ENCODE peak calls at places on chromosomes 12 and 14, in six cellular contexts. G is A549, Y is GM12878, A is HepG2, F is endothelial cell of umbilical vein, T is K562. Z is an unnamed sample.

GRCh38 chr12:64946132-64946829 is 121.8 kb downstream of the TBC1D30 start:
- DNase-seq in G (no peak), Y (no peak), A (no peak), F (peak), T (no peak), Z (no peak)

GRCh38 chr12:989751-990278 is 1.2 kb upstream of the ERC1 start:
- DNase-seq in G (peak), Y (no peak), A (peak), F (peak), T (peak), Z (peak)

GRCh38 chr14:38127356-38127755 is 80.3 kb upstream of the SSTR1 start:
- DNase-seq in G (no peak), Y (no peak), A (no peak), F (no peak), T (no peak), Z (no peak)

GRCh38 chr12:62640910-62641448 is 174.4 kb downstream of the MON2 start:
- DNase-seq in G (no peak), Y (peak), A (no peak), F (peak), T (peak), Z (no peak)

GRCh38 chr12:116346751-116347150 is 69.3 kb upstream of the MED13L start:
- DNase-seq in G (peak), Y (no peak), A (no peak), F (peak), T (peak), Z (no peak)

GRCh38 chr14:68791078-68791983 is 1.5 kb downstream of the ZFP36L1 start:
- DNase-seq in G (no peak), Y (no peak), A (no peak), F (peak), T (peak), Z (no peak)

GRCh38 chr14:89572566-89573398 is 155.7 kb upstream of the FOXN3 start:
- DNase-seq in G (no peak), Y (no peak), A (no peak), F (no peak), T (no peak), Z (no peak)

GRCh38 chr12:91687052-91688017 is 458.3 kb downstream of the BTG1 start:
- DNase-seq in G (no peak), Y (peak), A (no peak), F (no peak), T (no peak), Z (peak)

GRCh38 chr12:113649256-113649830 is 177.7 kb upstream of the LHX5 start:
- DNase-seq in G (no peak), Y (no peak), A (no peak), F (no peak), T (peak), Z (no peak)

GRCh38 chr14:36619131-36619530 is 36.7 kb upstream of the NKX2-8 start:
- DNase-seq in G (no peak), Y (no peak), A (no peak), F (no peak), T (no peak), Z (peak)

GRCh38 chr12:83573676-83574075 is 887.0 kb downstream of the TMTC2 start:
- DNase-seq in G (peak), Y (no peak), A (no peak), F (no peak), T (peak), Z (peak)

GRCh38 chr12:1799882-1800645 is 20.3 kb upstream of the LRTM2 start:
- DNase-seq in G (no peak), Y (no peak), A (no peak), F (no peak), T (no peak), Z (no peak)

GRCh38 chr12:114420553-114420952 is 14.6 kb upstream of the TBX5 start:
- DNase-seq in G (no peak), Y (no peak), A (no peak), F (no peak), T (no peak), Z (no peak)

GRCh38 chr14:23567186-23568020 is at the start of gene AP1G2:
- DNase-seq in G (peak), Y (peak), A (peak), F (peak), T (peak), Z (peak)

GRCh38 chr14:85437143-85437542 is 92.8 kb upstream of the FLRT2 start:
- DNase-seq in G (peak), Y (no peak), A (peak), F (peak), T (no peak), Z (no peak)

GRCh38 chr12:88325076-88325827 is 183.1 kb downstream of the TMTC3 start:
- DNase-seq in G (peak), Y (no peak), A (no peak), F (peak), T (no peak), Z (no peak)

GRCh38 chr14:65483647-65484046 is 71.1 kb downstream of the FUT8 start:
- DNase-seq in G (no peak), Y (no peak), A (no peak), F (no peak), T (peak), Z (no peak)

GRCh38 chr14:101755591-101756324 is 5.8 kb upstream of the PPP2R5C start:
- DNase-seq in G (no peak), Y (no peak), A (no peak), F (no peak), T (no peak), Z (no peak)

GRCh38 chr12:49671051-49671765 is 36.0 kb downstream of the FMNL3 start:
- DNase-seq in G (no peak), Y (no peak), A (no peak), F (peak), T (peak), Z (peak)

GRCh38 chr12:123152823-123153222 is 1.9 kb upstream of the PITPNM2 start:
- DNase-seq in G (no peak), Y (no peak), A (no peak), F (no peak), T (no peak), Z (peak)

GRCh38 chr14:54194501-54194900 is 202.3 kb upstream of the CDKN3 start:
- DNase-seq in G (no peak), Y (no peak), A (no peak), F (peak), T (no peak), Z (no peak)

GRCh38 chr14:69648480-69649414 is 37.4 kb downstream of the SUSD6 start:
- DNase-seq in G (peak), Y (peak), A (peak), F (peak), T (no peak), Z (no peak)

GRCh38 chr14:94345344-94346072 is 22.4 kb upstream of the SERPINA6 start:
- DNase-seq in G (peak), Y (no peak), A (peak), F (no peak), T (no peak), Z (no peak)

GRCh38 chr14:94575730-94576585 is 5.3 kb upstream of the SERPINA5 start:
- DNase-seq in G (no peak), Y (no peak), A (no peak), F (no peak), T (no peak), Z (no peak)

GRCh38 chr14:75771614-75772013 is 110.6 kb downstream of the TTLL5 start:
- DNase-seq in G (no peak), Y (no peak), A (no peak), F (no peak), T (no peak), Z (no peak)

GRCh38 chr14:68715032-68715924 is 77.6 kb downstream of the ZFP36L1 start:
- DNase-seq in G (no peak), Y (no peak), A (no peak), F (peak), T (peak), Z (no peak)

GRCh38 chr14:92340938-92341337 is 18.0 kb downstream of the SLC24A4 start:
- DNase-seq in G (no peak), Y (no peak), A (no peak), F (no peak), T (no peak), Z (no peak)

GRCh38 chr14:76957224-76957881 is 71.2 kb downstream of the IRF2BPL start:
- DNase-seq in G (no peak), Y (no peak), A (no peak), F (peak), T (peak), Z (peak)

GRCh38 chr14:41810362-41810761 is 203.7 kb downstream of the LRFN5 start:
- DNase-seq in G (no peak), Y (no peak), A (no peak), F (no peak), T (no peak), Z (no peak)

GRCh38 chr12:117662220-117662619 is 300.8 kb upstream of the NOS1 start:
- DNase-seq in G (no peak), Y (no peak), A (no peak), F (no peak), T (no peak), Z (no peak)

GRCh38 chr12:59268295-59268809 is 327.5 kb upstream of the SLC16A7 start:
- DNase-seq in G (no peak), Y (no peak), A (no peak), F (no peak), T (no peak), Z (no peak)

GRCh38 chr14:89298056-89298834 is 118.8 kb downstream of the FOXN3 start:
- DNase-seq in G (no peak), Y (no peak), A (no peak), F (no peak), T (no peak), Z (no peak)

GRCh38 chr12:34249271-34249670 is 227.0 kb downstream of the ALG10 start:
- DNase-seq in G (no peak), Y (no peak), A (no peak), F (no peak), T (no peak), Z (no peak)

GRCh38 chr12:51326762-51327439 is 2.9 kb upstream of the BIN2 start:
- DNase-seq in G (no peak), Y (peak), A (no peak), F (peak), T (peak), Z (peak)

GRCh38 chr12:31890295-31891285 is 68.6 kb upstream of the RESF1 start:
- DNase-seq in G (no peak), Y (no peak), A (no peak), F (no peak), T (no peak), Z (peak)

GRCh38 chr14:104091061-104091926 is 5.8 kb downstream of the ASPG start:
- DNase-seq in G (no peak), Y (no peak), A (no peak), F (no peak), T (no peak), Z (no peak)

GRCh38 chr14:60485600-60486251 is at the start of gene C14orf39:
- DNase-seq in G (no peak), Y (no peak), A (no peak), F (peak), T (peak), Z (peak)
- TF ChIP-seq MYC in G (no peak), Y (no peak), A (no peak), F (no peak), T (peak), Z (no peak)

GRCh38 chr14:22549981-22550670 is 38.9 kb downstream of the DAD1 start:
- DNase-seq in G (no peak), Y (peak), A (no peak), F (peak), T (peak), Z (peak)
- H3K4me3 ChIP-seq in G (no peak), Y (no peak), A (no peak), F (no peak), T (no peak), Z (peak)

DNA sequence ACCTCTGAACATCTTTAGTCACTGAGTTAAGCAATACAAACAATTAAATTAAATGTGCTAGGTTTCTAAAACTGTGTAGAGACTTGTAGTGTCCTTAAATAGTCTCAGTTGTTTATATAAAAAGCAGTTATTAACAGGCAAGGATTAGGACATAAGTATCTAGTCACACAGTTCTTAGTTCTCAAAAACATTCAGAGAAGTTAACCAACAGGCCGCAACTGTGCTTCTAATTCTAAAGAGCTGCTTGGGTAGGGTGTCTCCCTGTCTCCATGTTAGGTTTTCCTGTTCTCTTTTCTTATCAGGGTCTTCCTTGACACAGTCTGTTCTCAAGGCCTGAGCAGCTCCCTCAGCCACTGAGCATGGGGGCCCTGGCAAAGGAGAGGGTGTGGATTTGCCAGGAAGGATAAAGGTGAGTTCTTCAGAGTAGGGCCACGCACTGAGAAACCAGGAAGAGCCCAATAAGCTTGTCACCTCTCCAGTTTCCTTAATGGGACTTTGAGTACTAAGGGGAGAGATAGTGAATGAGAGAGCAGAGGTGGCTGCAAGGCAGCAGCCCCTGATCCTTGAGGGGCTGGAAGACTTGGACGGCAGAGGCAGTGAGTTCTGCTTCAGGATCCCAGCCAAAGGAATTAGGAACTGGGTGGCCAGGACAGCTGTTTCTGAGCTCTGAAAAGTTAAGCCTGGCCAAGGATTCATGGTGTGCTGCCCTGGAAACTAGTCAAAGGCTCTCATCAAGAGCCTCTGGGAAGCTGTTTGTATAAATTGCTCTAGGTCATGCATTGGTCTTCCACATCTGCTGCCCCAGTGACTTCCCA is 177.3 kb downstream of the MYRFL start:
- DNase-seq in G (no peak), Y (no peak), A (no peak), F (no peak), T (no peak), Z (no peak)
- TF ChIP-seq MYC in G (no peak), Y (no peak), A (no peak), F (no peak), T (no peak), Z (no peak)

GRCh38 chr14:96584199-96584906 is 82.2 kb downstream of the PAPOLA start:
- DNase-seq in G (peak), Y (no peak), A (peak), F (peak), T (peak), Z (peak)
- H3K4me3 ChIP-seq in G (no peak), Y (no peak), A (no peak), F (no peak), T (no peak), Z (no peak)

GRCh38 chr12:47408171-47408871 is 297.5 kb downstream of the RPAP3 start:
- DNase-seq in G (peak), Y (peak), A (peak), F (peak), T (peak), Z (peak)
- TF ChIP-seq MYC in G (no peak), Y (no peak), A (no peak), F (no peak), T (peak), Z (no peak)

GRCh38 chr14:61700104-61700886 is 5.0 kb downstream of the HIF1A start:
- DNase-seq in G (no peak), Y (no peak), A (no peak), F (peak), T (no peak), Z (no peak)
- H3K4me3 ChIP-seq in G (peak), Y (peak), A (no peak), F (no peak), T (peak), Z (peak)

GRCh38 chr12:111997300-111997699 is 15.7 kb downstream of the TMEM116 start:
- DNase-seq in G (no peak), Y (no peak), A (no peak), F (no peak), T (no peak), Z (no peak)
- TF ChIP-seq MYC in G (no peak), Y (no peak), A (no peak), F (no peak), T (no peak), Z (no peak)